ENCODE peak calls at places on chromosomes 4 and X, in five cellular contexts. G, Z, Y, C and M are unnamed samples.

GRCh38 chr4:121668368-121669162 is 28.2 kb downstream of the ANXA5 start:
- DNase-seq in C (no peak), Y (no peak), G (no peak), Z (no peak), M (no peak)

GRCh38 chr4:187668683-187669082 is 326.9 kb upstream of the ZFP42 start:
- DNase-seq in G (no peak), Y (no peak), Z (no peak), C (no peak), M (no peak)

GRCh38 chr4:86924805-86925204 is 10.0 kb upstream of the AFF1 start:
- DNase-seq in Z (no peak), C (no peak), Y (no peak), G (no peak), M (no peak)

GRCh38 chr4:7275067-7275466 is 82.7 kb downstream of the SORCS2 start:
- DNase-seq in Z (no peak), C (no peak), Y (no peak), G (no peak), M (no peak)

GRCh38 chrX:15204130-15204751 is 65.6 kb downstream of the ASB9 start:
- DNase-seq in C (no peak), G (no peak), Z (no peak), Y (no peak), M (no peak)

GRCh38 chr4:55849724-55850123 is 3.7 kb upstream of the EXOC1 start:
- DNase-seq in C (no peak), Y (no peak), Z (no peak), G (no peak), M (no peak)

GRCh38 chr4:74366367-74366891 is 1.5 kb downstream of the EREG start:
- DNase-seq in Y (no peak), C (no peak), Z (no peak), G (no peak), M (no peak)

GRCh38 chrX:63613531-63614028 is 171.4 kb downstream of the ARHGEF9 start:
- DNase-seq in G (no peak), Y (no peak), Z (no peak), C (no peak), M (no peak)

GRCh38 chrX:154542723-154543424 is 3.8 kb downstream of the G6PD start:
- DNase-seq in G (no peak), Y (no peak), Z (no peak), C (no peak), M (no peak)

GRCh38 chr4:3342182-3342854 is 49.5 kb downstream of the RGS12 start:
- DNase-seq in G (no peak), Y (no peak), C (no peak), Z (no peak), M (no peak)

DNA sequence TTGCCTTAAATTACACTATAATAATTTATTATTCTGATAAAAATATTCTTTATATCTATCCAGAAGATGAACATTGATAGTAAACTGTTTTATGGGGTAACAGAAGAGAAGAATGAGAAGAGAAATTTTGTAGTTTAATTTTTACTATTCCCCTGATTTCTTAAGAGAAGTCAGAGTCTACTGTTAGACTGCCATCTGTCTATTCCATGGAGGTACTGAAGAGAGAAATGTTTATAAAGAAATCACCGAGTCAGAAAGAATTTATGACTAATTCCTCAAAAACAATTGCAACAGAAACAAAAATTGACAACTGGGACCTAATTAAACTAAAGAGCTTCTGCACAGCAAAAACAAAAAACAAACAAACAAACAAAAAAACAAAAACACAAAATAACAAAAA is 149.9 kb downstream of the FGF16 start:
- DNase-seq in Y (no peak), C (no peak), Z (no peak), G (no peak), M (no peak)
- TF ChIP-seq CTCF in Y (no peak), C (no peak), Z (peak; percentile 54), G (peak; percentile 16), M (no peak)

DNA sequence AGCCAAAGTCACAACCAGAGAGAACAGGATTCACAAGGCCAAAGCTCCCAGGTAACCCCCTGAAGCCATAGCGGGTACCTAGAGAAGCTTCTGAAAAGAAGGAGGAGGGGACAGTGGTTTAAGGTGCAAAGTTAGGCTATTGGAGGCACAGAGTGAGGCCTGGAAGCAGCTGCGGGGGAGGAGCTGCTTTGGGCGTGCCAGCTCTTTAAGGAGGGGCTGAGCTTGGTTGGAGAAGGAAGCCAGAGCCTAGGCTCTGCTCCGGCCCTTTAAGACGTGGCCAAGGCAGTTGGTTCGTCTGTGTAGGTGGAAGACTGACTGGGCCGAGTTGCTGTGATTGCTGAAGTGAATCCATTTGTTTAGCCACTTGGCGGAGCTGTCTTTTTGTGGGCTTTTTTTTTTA is 1.5 kb downstream of the KLF8 start:
- DNase-seq in Y (peak; percentile 24), G (peak; percentile 37), Z (peak; percentile 37), C (no peak), M (no peak)
- TF ChIP-seq CTCF in Y (no peak), G (no peak), Z (no peak), C (no peak), M (no peak)

GRCh38 chrX:119145241-119145653 is 17.6 kb upstream of the KIAA1210 start:
- DNase-seq in Y (no peak), G (no peak), Z (no peak), C (no peak), M (no peak)
- TF ChIP-seq CTCF in Y (no peak), G (no peak), Z (peak; percentile 54), C (no peak), M (no peak)

GRCh38 chr4:161841759-161842158 is 322.0 kb downstream of the FSTL5 start:
- DNase-seq in G (no peak), C (no peak), Y (no peak), Z (no peak), M (no peak)
- TF ChIP-seq CTCF in G (no peak), C (no peak), Y (no peak), Z (no peak), M (no peak)

DNA sequence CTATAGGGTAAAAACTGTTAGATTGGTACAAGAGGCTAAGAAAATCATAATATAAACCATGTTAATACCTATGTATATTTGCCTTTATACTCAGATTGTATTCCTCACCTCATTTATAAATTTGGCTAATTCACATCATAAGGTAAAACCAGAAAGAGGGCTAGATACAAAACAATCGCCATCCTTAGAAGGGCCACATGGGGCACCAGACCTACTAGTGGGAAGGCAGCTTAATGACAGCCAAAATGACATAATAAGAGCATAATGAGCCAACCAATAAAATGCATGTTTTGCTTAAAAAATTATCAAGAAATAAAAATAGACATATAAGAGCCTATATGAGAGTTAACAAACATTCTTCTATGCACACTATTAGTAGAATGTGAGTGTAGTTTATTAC is 107.3 kb upstream of the PRDX4 start:
- DNase-seq in Z (no peak), G (no peak), Y (no peak), C (no peak), M (no peak)
- TF ChIP-seq CTCF in Z (no peak), G (no peak), Y (no peak), C (no peak), M (no peak)

DNA sequence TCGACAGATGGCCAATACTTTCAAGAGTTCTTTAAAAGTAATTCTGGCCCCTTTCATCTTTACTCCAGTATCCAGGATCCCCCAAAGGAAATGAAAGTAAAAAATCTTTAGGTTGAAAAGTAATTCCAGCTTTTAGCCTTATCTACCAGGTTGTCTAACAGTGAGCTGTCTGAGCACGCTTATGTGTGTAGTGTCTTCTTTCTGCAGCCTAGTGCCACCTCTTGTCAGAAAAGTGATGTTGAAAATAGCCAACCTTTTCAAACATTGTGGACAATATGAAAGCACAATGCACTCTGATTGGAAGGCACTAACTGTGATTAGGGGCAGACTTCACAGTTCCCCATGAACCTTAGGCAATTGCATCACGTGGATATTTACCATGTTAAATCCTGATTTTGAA is 92.1 kb downstream of the RELL1 start:
- DNase-seq in C (no peak), Y (no peak), Z (no peak), G (no peak), M (no peak)
- TF ChIP-seq CTCF in C (no peak), Y (no peak), Z (no peak), G (no peak), M (no peak)

GRCh38 chrX:95071052-95071451 is 1397.0 kb downstream of the FAM133A start:
- DNase-seq in Z (no peak), C (no peak), Y (no peak), G (no peak), M (no peak)
- TF ChIP-seq CTCF in Z (peak; percentile 27), C (no peak), Y (no peak), G (no peak), M (no peak)

DNA sequence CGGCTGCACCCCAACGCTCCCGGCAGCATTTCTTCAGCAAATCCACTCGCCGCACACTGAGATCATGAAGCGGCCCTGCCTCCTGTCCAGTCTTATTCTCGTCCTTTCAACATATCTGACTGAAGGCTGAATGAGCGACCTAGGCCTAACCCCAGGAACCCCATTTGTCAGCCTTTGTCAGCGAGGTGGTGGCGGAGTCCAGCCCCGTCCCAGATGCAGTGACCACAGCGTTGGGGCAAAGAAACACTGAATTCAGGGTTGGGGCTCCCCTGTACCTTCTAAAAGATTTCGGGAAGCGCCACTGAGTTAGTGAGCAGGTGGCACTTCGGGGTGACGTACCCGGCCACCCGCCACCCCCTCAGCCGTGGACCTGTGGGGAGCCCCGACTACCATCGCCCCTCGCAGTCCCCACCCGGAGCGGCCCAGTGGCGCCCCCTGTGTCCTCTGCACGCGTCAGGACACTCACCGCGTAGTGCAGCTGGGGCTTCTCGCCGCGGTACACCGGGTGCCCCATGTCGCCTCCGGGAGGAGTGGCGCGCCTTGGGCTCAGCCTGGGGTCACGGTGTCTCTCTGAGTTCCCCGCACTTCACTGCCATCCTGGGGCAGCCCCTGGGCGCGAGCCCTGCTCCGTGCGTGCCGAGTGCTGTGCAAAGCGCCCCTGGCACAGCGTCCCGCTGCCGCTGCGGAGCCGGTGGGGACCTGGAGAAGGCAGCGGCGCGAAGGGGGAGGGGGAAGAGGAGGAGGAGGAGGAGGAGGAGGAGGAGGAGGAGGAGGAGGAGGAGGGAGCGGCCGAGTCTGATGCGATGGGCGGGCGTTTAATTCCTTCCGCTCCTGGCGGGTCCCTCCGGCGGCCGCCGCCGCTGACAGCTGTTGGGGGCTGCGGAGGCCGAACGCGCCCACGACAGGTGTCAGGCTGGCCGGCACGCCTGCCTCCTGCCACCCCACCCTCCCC is 134.1 kb downstream of the AMELX start:
- DNase-seq in C (no peak), G (peak; percentile 23), Y (peak; percentile 31), Z (peak; percentile 50), M (no peak)
- TF ChIP-seq CTCF in C (no peak), G (no peak), Y (peak; percentile 58), Z (peak; percentile 32), M (no peak)

GRCh38 chr4:57911203-57911602 is 801.0 kb upstream of the IGFBP7 start:
- DNase-seq in Y (no peak), C (no peak), Z (no peak), G (no peak), M (no peak)
- TF ChIP-seq CTCF in Y (no peak), C (no peak), Z (no peak), G (no peak), M (no peak)

DNA sequence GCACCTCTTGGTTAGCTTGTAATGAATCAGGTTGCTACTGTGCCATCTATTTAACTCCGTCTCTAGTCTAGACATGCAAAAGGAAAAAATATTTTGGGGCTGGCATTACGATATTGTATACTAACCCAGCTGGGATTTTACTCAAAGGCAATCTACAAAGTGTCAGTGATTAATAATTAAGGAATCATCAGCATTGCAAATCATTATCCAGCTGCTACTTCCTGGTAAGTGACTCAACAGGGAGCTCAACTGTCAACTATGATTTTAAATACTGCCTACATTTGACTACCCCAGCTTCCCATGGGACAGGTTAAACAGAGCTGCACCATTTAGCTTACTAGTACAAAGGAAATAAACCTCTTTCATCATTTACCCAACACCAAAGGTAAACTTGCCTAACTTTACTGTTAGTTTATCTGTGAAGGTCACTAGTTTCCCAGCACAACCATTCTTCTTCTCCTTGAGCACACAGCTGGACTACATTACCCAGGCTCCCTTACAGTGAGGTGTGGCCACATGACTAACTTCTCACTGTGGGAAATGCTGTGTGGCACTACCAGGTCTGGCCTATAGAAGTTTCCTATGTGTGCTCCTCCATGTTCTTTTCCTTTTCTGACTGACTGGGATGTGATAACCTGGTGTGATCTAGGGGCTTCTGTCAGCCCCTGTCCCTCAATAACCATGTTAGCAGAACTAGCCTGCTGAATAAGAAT is 21.0 kb upstream of the TRPC5OS start:
- DNase-seq in G (no peak), C (no peak), Y (no peak), Z (no peak), M (no peak)
- TF ChIP-seq CTCF in G (no peak), C (no peak), Y (no peak), Z (no peak), M (no peak)